ENCODE peak calls at places on chromosome 6, in ten cellular contexts. X is HS-5; U is stimulated activated naive CD8-positive, alpha-beta T cell treated with anti-CD3 and anti-CD28 coated beads, Interleukin-15, Interleukin-2, amounts not matched to agents 100 U/mL and 50 U/mL, for 24 hours; H is stimulated activated CD4-positive, alpha-beta T cell treated with anti-CD3 and anti-CD28 coated beads, Interleukin-1b, Interleukin-23, amount 100 ng/mL, for 24 hours; D is midbrain; P is left cardiac atrium; C is frontal cortex; B is tibial artery; Y is G401; I is posterior cingulate gyrus. T is an unnamed sample.

GRCh38 chr6:156887623-156888269 is 110.6 kb downstream of the ARID1B start:
- DNase-seq in U (no peak), D (no peak), X (no peak), Y (no peak), I (no peak), P (no peak), B (no peak), H (no peak), C (no peak), T (no peak)

GRCh38 chr6:24396764-24397163 is 6.0 kb upstream of the MRS2 start:
- DNase-seq in B (no peak), U (no peak), X (no peak), P (no peak), D (no peak), H (no peak), Y (no peak), C (no peak), I (no peak), T (no peak)

GRCh38 chr6:64890609-64891008 is 816.4 kb downstream of the EYS start:
- DNase-seq in B (no peak), Y (no peak), U (no peak), D (no peak), X (peak), H (no peak), P (no peak), C (no peak), I (no peak), T (no peak)

GRCh38 chr6:87718662-87719433 is 16.8 kb upstream of the AKIRIN2 start:
- DNase-seq in B (no peak), Y (no peak), H (no peak), C (no peak), D (no peak), I (no peak), X (no peak), P (no peak), U (no peak), T (no peak)

GRCh38 chr6:52537001-52537753 is 39.7 kb downstream of the TRAM2 start:
- DNase-seq in D (no peak), Y (no peak), I (no peak), U (peak), B (no peak), H (no peak), C (no peak), X (no peak), P (no peak), T (no peak)

GRCh38 chr6:145015739-145016558 is 719.4 kb downstream of the EPM2A start:
- DNase-seq in P (no peak), H (no peak), C (no peak), I (no peak), D (no peak), B (no peak), X (peak), U (peak), Y (no peak), T (no peak)

GRCh38 chr6:138555294-138555988 is 56.1 kb upstream of the NHSL1 start:
- DNase-seq in C (no peak), X (peak), B (no peak), U (no peak), H (no peak), Y (no peak), P (no peak), D (no peak), I (no peak), T (no peak)

GRCh38 chr6:163014736-163015135 is 287.0 kb downstream of the PACRG start:
- DNase-seq in U (no peak), D (no peak), P (no peak), C (no peak), X (no peak), B (no peak), Y (no peak), H (no peak), I (no peak), T (no peak)

GRCh38 chr6:147141690-147142308 is 62.4 kb upstream of the STXBP5 start:
- DNase-seq in Y (no peak), B (no peak), P (no peak), I (no peak), C (no peak), H (no peak), D (no peak), U (no peak), X (no peak), T (no peak)

GRCh38 chr6:91667596-91667995 is 1080.7 kb upstream of the MAP3K7 start:
- DNase-seq in I (no peak), U (no peak), D (no peak), Y (peak), P (no peak), B (no peak), X (no peak), H (no peak), C (no peak), T (no peak)

GRCh38 chr6:36977470-36977941 is 8.5 kb downstream of the MTCH1 start:
- DNase-seq in P (no peak), Y (no peak), X (no peak), D (no peak), C (no peak), I (no peak), U (no peak), B (no peak), H (no peak), T (no peak)

GRCh38 chr6:107179004-107179403 is 63.7 kb upstream of the BEND3 start:
- DNase-seq in I (no peak), X (no peak), D (no peak), C (no peak), U (peak), P (no peak), H (no peak), Y (no peak), B (no peak), T (no peak)

GRCh38 chr6:134190883-134191282 is 127.0 kb downstream of the SGK1 start:
- DNase-seq in B (no peak), I (no peak), H (no peak), D (no peak), P (no peak), Y (peak), C (no peak), U (no peak), X (no peak), T (no peak)

GRCh38 chr6:122833229-122833556 is 44.1 kb downstream of the SMPDL3A start:
- DNase-seq in U (no peak), D (peak), C (no peak), B (no peak), P (no peak), I (peak), H (no peak), X (no peak), Y (peak), T (no peak)

GRCh38 chr6:102853249-102853955 is 1459.9 kb downstream of the GRIK2 start:
- DNase-seq in I (no peak), X (no peak), C (no peak), Y (no peak), H (no peak), U (no peak), B (no peak), D (no peak), P (no peak), T (no peak)

GRCh38 chr6:170035896-170036295 is 255.0 kb downstream of the DLL1 start:
- DNase-seq in I (no peak), B (no peak), C (no peak), H (no peak), X (no peak), D (no peak), P (no peak), Y (no peak), U (no peak), T (peak)

T was measured in kidney.